ENCODE peak calls at places on chromosomes 4 and X, in eight cellular contexts. One of them, this sample, is unnamed.

GRCh38 chrX:47499291-47499690 is 16.3 kb upstream of the ZNF41 start:
- DNase-seq in AG10803: no peak
- DNase-seq in thyroid gland: no peak
- DNase-seq in CD4-positive, alpha-beta memory T cell: no peak
- DNase-seq in choroid plexus epithelial cell: no peak
- DNase-seq in kidney epithelial cell: no peak
- DNase-seq in tibial artery: no peak
- DNase-seq in cardiac muscle cell: no peak
- DNase-seq in this sample: no peak

GRCh38 chrX:20181563-20182329 is 40.1 kb upstream of the EIF1AX start:
- DNase-seq in AG10803: no peak
- DNase-seq in thyroid gland: no peak
- DNase-seq in CD4-positive, alpha-beta memory T cell: no peak
- DNase-seq in choroid plexus epithelial cell: no peak
- DNase-seq in kidney epithelial cell: no peak
- DNase-seq in tibial artery: no peak
- DNase-seq in cardiac muscle cell: no peak
- DNase-seq in this sample: no peak

GRCh38 chrX:136147966-136148365 is 633 bp downstream of the FHL1 start:
- DNase-seq in AG10803: no peak
- DNase-seq in thyroid gland: peak; percentile 38
- DNase-seq in CD4-positive, alpha-beta memory T cell: no peak
- DNase-seq in choroid plexus epithelial cell: no peak
- DNase-seq in kidney epithelial cell: no peak
- DNase-seq in tibial artery: no peak
- DNase-seq in cardiac muscle cell: no peak
- DNase-seq in this sample: no peak

GRCh38 chrX:151419748-151420147 is 22.7 kb downstream of the VMA21 start:
- DNase-seq in AG10803: no peak
- DNase-seq in thyroid gland: no peak
- DNase-seq in CD4-positive, alpha-beta memory T cell: no peak
- DNase-seq in choroid plexus epithelial cell: peak; percentile 2
- DNase-seq in kidney epithelial cell: no peak
- DNase-seq in tibial artery: no peak
- DNase-seq in cardiac muscle cell: no peak
- DNase-seq in this sample: no peak

GRCh38 chr4:151667025-151667424 is 93.8 kb downstream of the GATB start:
- DNase-seq in AG10803: peak; percentile 75
- DNase-seq in thyroid gland: no peak
- DNase-seq in CD4-positive, alpha-beta memory T cell: no peak
- DNase-seq in choroid plexus epithelial cell: no peak
- DNase-seq in kidney epithelial cell: no peak
- DNase-seq in tibial artery: no peak
- DNase-seq in cardiac muscle cell: no peak
- DNase-seq in this sample: no peak

GRCh38 chrX:119728487-119728886 is 29.9 kb upstream of the SOWAHD start:
- DNase-seq in AG10803: no peak
- DNase-seq in thyroid gland: no peak
- DNase-seq in CD4-positive, alpha-beta memory T cell: no peak
- DNase-seq in choroid plexus epithelial cell: no peak
- DNase-seq in kidney epithelial cell: no peak
- DNase-seq in tibial artery: no peak
- DNase-seq in cardiac muscle cell: no peak
- DNase-seq in this sample: no peak

GRCh38 chr4:139076016-139076744 is 60.6 kb downstream of the NOCT start:
- DNase-seq in AG10803: no peak
- DNase-seq in thyroid gland: no peak
- DNase-seq in CD4-positive, alpha-beta memory T cell: no peak
- DNase-seq in choroid plexus epithelial cell: no peak
- DNase-seq in kidney epithelial cell: no peak
- DNase-seq in tibial artery: no peak
- DNase-seq in cardiac muscle cell: peak; percentile 77
- DNase-seq in this sample: no peak

GRCh38 chr4:23401572-23401971 is 488.3 kb downstream of the PPARGC1A start:
- DNase-seq in AG10803: no peak
- DNase-seq in thyroid gland: no peak
- DNase-seq in CD4-positive, alpha-beta memory T cell: no peak
- DNase-seq in choroid plexus epithelial cell: no peak
- DNase-seq in kidney epithelial cell: peak; percentile 4
- DNase-seq in tibial artery: no peak
- DNase-seq in cardiac muscle cell: no peak
- DNase-seq in this sample: no peak

GRCh38 chr4:188781655-188782054 is 642.4 kb downstream of the TRIML1 start:
- DNase-seq in AG10803: no peak
- DNase-seq in thyroid gland: no peak
- DNase-seq in CD4-positive, alpha-beta memory T cell: no peak
- DNase-seq in choroid plexus epithelial cell: peak; percentile 8
- DNase-seq in kidney epithelial cell: no peak
- DNase-seq in tibial artery: no peak
- DNase-seq in cardiac muscle cell: peak; percentile 32
- DNase-seq in this sample: no peak

GRCh38 chr4:26104056-26104685 is 190.2 kb downstream of the SMIM20 start:
- DNase-seq in AG10803: no peak
- DNase-seq in thyroid gland: no peak
- DNase-seq in CD4-positive, alpha-beta memory T cell: no peak
- DNase-seq in choroid plexus epithelial cell: no peak
- DNase-seq in kidney epithelial cell: no peak
- DNase-seq in tibial artery: no peak
- DNase-seq in cardiac muscle cell: no peak
- DNase-seq in this sample: no peak

GRCh38 chr4:173288296-173288695 is 45.9 kb downstream of the HMGB2 start:
- DNase-seq in AG10803: peak; percentile 64
- DNase-seq in thyroid gland: peak; percentile 21
- DNase-seq in CD4-positive, alpha-beta memory T cell: peak; percentile 52
- DNase-seq in choroid plexus epithelial cell: peak; percentile 74
- DNase-seq in kidney epithelial cell: no peak
- DNase-seq in tibial artery: peak; percentile 80
- DNase-seq in cardiac muscle cell: peak; percentile 74
- DNase-seq in this sample: no peak

GRCh38 chr4:138199568-138200235 is 42.4 kb downstream of the SLC7A11 start:
- DNase-seq in AG10803: no peak
- DNase-seq in thyroid gland: peak; percentile 42
- DNase-seq in CD4-positive, alpha-beta memory T cell: no peak
- DNase-seq in choroid plexus epithelial cell: peak; percentile 54
- DNase-seq in kidney epithelial cell: peak; percentile 70
- DNase-seq in tibial artery: no peak
- DNase-seq in cardiac muscle cell: no peak
- DNase-seq in this sample: no peak

GRCh38 chr4:98659741-98660507 is 1.5 kb upstream of the TSPAN5 start:
- DNase-seq in AG10803: peak; percentile 46
- DNase-seq in thyroid gland: no peak
- DNase-seq in CD4-positive, alpha-beta memory T cell: no peak
- DNase-seq in choroid plexus epithelial cell: no peak
- DNase-seq in kidney epithelial cell: no peak
- DNase-seq in tibial artery: no peak
- DNase-seq in cardiac muscle cell: no peak
- DNase-seq in this sample: no peak

GRCh38 chr4:24582235-24582863 is 2.0 kb downstream of the DHX15 start:
- DNase-seq in AG10803: no peak
- DNase-seq in thyroid gland: no peak
- DNase-seq in CD4-positive, alpha-beta memory T cell: no peak
- DNase-seq in choroid plexus epithelial cell: no peak
- DNase-seq in kidney epithelial cell: no peak
- DNase-seq in tibial artery: no peak
- DNase-seq in cardiac muscle cell: no peak
- DNase-seq in this sample: no peak

GRCh38 chr4:155758500-155759371 is at the start of gene GUCY1B1:
- DNase-seq in AG10803: peak; percentile 94
- DNase-seq in thyroid gland: peak; percentile 87
- DNase-seq in CD4-positive, alpha-beta memory T cell: peak; percentile 33
- DNase-seq in choroid plexus epithelial cell: peak; percentile 96
- DNase-seq in kidney epithelial cell: peak; percentile 81
- DNase-seq in tibial artery: peak; percentile 91
- DNase-seq in cardiac muscle cell: peak; percentile 94
- DNase-seq in this sample: peak; percentile 83

GRCh38 chr4:4631150-4631549 is 89.3 kb upstream of the STX18 start:
- DNase-seq in AG10803: no peak
- DNase-seq in thyroid gland: no peak
- DNase-seq in CD4-positive, alpha-beta memory T cell: no peak
- DNase-seq in choroid plexus epithelial cell: no peak
- DNase-seq in kidney epithelial cell: no peak
- DNase-seq in tibial artery: no peak
- DNase-seq in cardiac muscle cell: no peak
- DNase-seq in this sample: no peak

GRCh38 chrX:140440891-140441290 is 64.0 kb downstream of the SOX3 start:
- DNase-seq in AG10803: peak; percentile 26
- DNase-seq in thyroid gland: peak; percentile 30
- DNase-seq in CD4-positive, alpha-beta memory T cell: no peak
- DNase-seq in choroid plexus epithelial cell: no peak
- DNase-seq in kidney epithelial cell: no peak
- DNase-seq in tibial artery: no peak
- DNase-seq in cardiac muscle cell: peak; percentile 1
- DNase-seq in this sample: no peak

GRCh38 chr4:127622923-127623754 is 9.6 kb upstream of the INTU start:
- DNase-seq in AG10803: peak; percentile 6
- DNase-seq in thyroid gland: peak; percentile 52
- DNase-seq in CD4-positive, alpha-beta memory T cell: no peak
- DNase-seq in choroid plexus epithelial cell: peak; percentile 47
- DNase-seq in kidney epithelial cell: no peak
- DNase-seq in tibial artery: peak; percentile 30
- DNase-seq in cardiac muscle cell: peak; percentile 54
- DNase-seq in this sample: no peak
- H3K4me3 ChIP-seq in AG10803: peak overlapping the region; percentile 64
- H3K4me3 ChIP-seq in thyroid gland: peak overlapping the region; percentile 21
- H3K4me3 ChIP-seq in CD4-positive, alpha-beta memory T cell: no peak overlapping the region
- H3K4me3 ChIP-seq in choroid plexus epithelial cell: peak overlapping the region; percentile 71
- H3K4me3 ChIP-seq in kidney epithelial cell: peak overlapping the region; percentile 77
- H3K4me3 ChIP-seq in tibial artery: peak overlapping the region; percentile 71
- H3K4me3 ChIP-seq in cardiac muscle cell: peak overlapping the region; percentile 32
- H3K4me3 ChIP-seq in this sample: peak overlapping the region; percentile 81

GRCh38 chrX:107673401-107673800 is 45.1 kb downstream of the PRPS1 start:
- DNase-seq in AG10803: no peak
- DNase-seq in thyroid gland: no peak
- DNase-seq in CD4-positive, alpha-beta memory T cell: no peak
- DNase-seq in choroid plexus epithelial cell: no peak
- DNase-seq in kidney epithelial cell: no peak
- DNase-seq in tibial artery: no peak
- DNase-seq in cardiac muscle cell: no peak
- DNase-seq in this sample: no peak

GRCh38 chrX:107673933-107674479 is 45.7 kb downstream of the PRPS1 start:
- DNase-seq in AG10803: peak; percentile 29
- DNase-seq in thyroid gland: peak; percentile 86
- DNase-seq in CD4-positive, alpha-beta memory T cell: peak; percentile 97
- DNase-seq in choroid plexus epithelial cell: peak; percentile 97
- DNase-seq in kidney epithelial cell: no peak
- DNase-seq in tibial artery: peak; percentile 93
- DNase-seq in cardiac muscle cell: no peak
- DNase-seq in this sample: peak; percentile 93

GRCh38 chrX:107675365-107675654 is 47.0 kb downstream of the PRPS1 start:
- DNase-seq in AG10803: no peak
- DNase-seq in thyroid gland: no peak
- DNase-seq in CD4-positive, alpha-beta memory T cell: no peak
- DNase-seq in choroid plexus epithelial cell: peak; percentile 21
- DNase-seq in kidney epithelial cell: no peak
- DNase-seq in tibial artery: no peak
- DNase-seq in cardiac muscle cell: no peak
- DNase-seq in this sample: no peak

GRCh38 chrX:107675823-107676555 is 47.7 kb downstream of the PRPS1 start:
- DNase-seq in AG10803: peak; percentile 50
- DNase-seq in thyroid gland: peak; percentile 58
- DNase-seq in CD4-positive, alpha-beta memory T cell: peak; percentile 26
- DNase-seq in choroid plexus epithelial cell: peak; percentile 74
- DNase-seq in kidney epithelial cell: no peak
- DNase-seq in tibial artery: peak; percentile 64
- DNase-seq in cardiac muscle cell: no peak
- DNase-seq in this sample: no peak

DNA sequence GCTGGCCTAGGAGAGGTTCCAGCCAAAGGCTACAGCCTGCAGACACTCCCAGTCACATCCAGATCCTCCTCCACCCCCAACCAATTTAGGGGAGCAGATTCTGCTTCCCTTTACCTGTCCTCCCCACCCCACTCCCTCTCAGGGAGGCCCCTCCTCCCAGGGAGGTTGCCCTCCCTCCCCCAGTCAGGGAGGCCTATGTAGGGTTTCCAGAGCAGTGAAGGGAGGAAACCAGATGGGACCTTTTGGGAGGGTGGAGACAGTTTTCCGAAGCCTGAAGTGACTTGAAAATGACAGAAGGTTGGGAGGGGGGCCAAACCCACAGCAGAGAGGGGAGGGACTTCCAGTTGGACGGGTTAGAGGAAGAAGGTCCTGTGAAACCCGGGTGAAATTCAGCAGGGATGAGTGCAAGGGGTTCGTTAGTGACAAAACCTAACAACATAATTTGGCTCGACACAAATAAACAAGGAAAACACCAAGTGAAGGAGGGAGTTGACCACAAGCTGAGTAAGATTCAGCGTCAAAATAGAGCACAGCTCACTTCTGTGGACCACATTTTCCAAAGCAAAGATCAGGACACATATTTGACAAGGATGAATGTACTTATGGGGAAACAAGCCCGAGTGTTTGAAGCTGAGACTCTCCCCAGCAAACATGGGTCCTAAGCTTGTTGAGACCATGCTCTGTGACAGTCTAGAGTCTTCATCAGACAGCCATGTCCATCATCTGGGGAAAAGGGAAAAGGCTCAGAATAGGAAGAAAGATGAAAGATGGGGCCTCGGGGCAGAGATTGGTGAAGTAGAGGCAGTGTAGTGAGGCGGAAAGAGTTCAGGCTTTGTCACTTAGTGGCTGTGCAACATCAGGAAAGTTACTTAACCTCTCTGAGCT is 46.4 kb downstream of the PRPS1 start:
- DNase-seq in AG10803: peak; percentile 71
- DNase-seq in thyroid gland: peak; percentile 51
- DNase-seq in CD4-positive, alpha-beta memory T cell: no peak
- DNase-seq in choroid plexus epithelial cell: peak; percentile 91
- DNase-seq in kidney epithelial cell: no peak
- DNase-seq in tibial artery: peak; percentile 88
- DNase-seq in cardiac muscle cell: no peak
- DNase-seq in this sample: peak; percentile 85
- H3K4me3 ChIP-seq in AG10803: no peak overlapping the region
- H3K4me3 ChIP-seq in thyroid gland: no peak overlapping the region
- H3K4me3 ChIP-seq in CD4-positive, alpha-beta memory T cell: peak overlapping the region; percentile 53
- H3K4me3 ChIP-seq in choroid plexus epithelial cell: peak overlapping the region; percentile 72
- H3K4me3 ChIP-seq in kidney epithelial cell: no peak overlapping the region
- H3K4me3 ChIP-seq in tibial artery: peak overlapping the region; percentile 70
- H3K4me3 ChIP-seq in cardiac muscle cell: no peak overlapping the region
- H3K4me3 ChIP-seq in this sample: peak overlapping the region; percentile 60

GRCh38 chr4:134320048-134320447 is 118.5 kb upstream of the PABPC4L start:
- DNase-seq in AG10803: no peak
- DNase-seq in thyroid gland: no peak
- DNase-seq in CD4-positive, alpha-beta memory T cell: no peak
- DNase-seq in choroid plexus epithelial cell: peak; percentile 0
- DNase-seq in kidney epithelial cell: no peak
- DNase-seq in tibial artery: no peak
- DNase-seq in cardiac muscle cell: no peak
- DNase-seq in this sample: no peak
- H3K4me3 ChIP-seq in AG10803: no peak overlapping the region
- H3K4me3 ChIP-seq in thyroid gland: no peak overlapping the region
- H3K4me3 ChIP-seq in CD4-positive, alpha-beta memory T cell: no peak overlapping the region
- H3K4me3 ChIP-seq in choroid plexus epithelial cell: no peak overlapping the region
- H3K4me3 ChIP-seq in kidney epithelial cell: no peak overlapping the region
- H3K4me3 ChIP-seq in tibial artery: no peak overlapping the region
- H3K4me3 ChIP-seq in cardiac muscle cell: no peak overlapping the region
- H3K4me3 ChIP-seq in this sample: no peak overlapping the region

DNA sequence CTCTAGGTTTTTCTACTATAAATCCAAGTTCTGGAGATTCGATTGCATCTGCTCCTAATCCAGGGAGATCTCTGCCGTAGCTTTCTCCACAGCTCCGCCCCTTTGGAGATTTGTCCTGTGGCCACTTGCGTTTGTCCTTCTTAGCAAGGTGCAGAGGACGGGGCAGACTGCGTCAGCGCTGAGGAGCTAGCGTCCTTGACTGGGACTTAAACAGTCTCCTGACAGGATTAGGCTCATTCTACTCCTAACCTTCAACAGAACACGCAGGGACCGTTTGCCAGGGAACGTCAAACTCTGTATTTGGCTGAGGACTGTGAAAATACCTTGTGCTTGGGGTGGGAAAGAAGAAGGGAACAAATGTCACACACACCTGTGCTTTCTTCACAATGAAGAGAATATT is 38.6 kb downstream of the SORBS2 start:
- DNase-seq in AG10803: no peak
- DNase-seq in thyroid gland: peak; percentile 59
- DNase-seq in CD4-positive, alpha-beta memory T cell: no peak
- DNase-seq in choroid plexus epithelial cell: no peak
- DNase-seq in kidney epithelial cell: no peak
- DNase-seq in tibial artery: peak; percentile 42
- DNase-seq in cardiac muscle cell: peak; percentile 66
- DNase-seq in this sample: no peak
- H3K4me3 ChIP-seq in AG10803: no peak overlapping the region
- H3K4me3 ChIP-seq in thyroid gland: no peak overlapping the region
- H3K4me3 ChIP-seq in CD4-positive, alpha-beta memory T cell: no peak overlapping the region
- H3K4me3 ChIP-seq in choroid plexus epithelial cell: no peak overlapping the region
- H3K4me3 ChIP-seq in kidney epithelial cell: no peak overlapping the region
- H3K4me3 ChIP-seq in tibial artery: peak overlapping the region; percentile 61
- H3K4me3 ChIP-seq in cardiac muscle cell: peak overlapping the region; percentile 60
- H3K4me3 ChIP-seq in this sample: peak overlapping the region; percentile 47

This sample was measured in skeletal muscle cell.